ENCODE peak calls at places on chromosomes 13 and 19, in seven cellular contexts. G is SK-N-SH, W is K562, L is H1, O is HepG2, Y is NT2/D1, F is HCT116. P is an unnamed sample.

GRCh38 chr19:49718511-49718910 is 27.6 kb downstream of the CPT1C start:
- DNase-seq in G (no peak), W (no peak), L (no peak), O (no peak), Y (no peak), F (no peak), P (no peak)

GRCh38 chr13:67515895-67516294 is 285.8 kb upstream of the PCDH9 start:
- DNase-seq in G (no peak), W (no peak), L (no peak), O (no peak), Y (no peak), F (no peak), P (no peak)

GRCh38 chr13:72751220-72751619 is 23.5 kb downstream of the BORA start:
- DNase-seq in G (no peak), W (no peak), L (no peak), O (no peak), Y (no peak), F (no peak), P (no peak)

GRCh38 chr13:40445557-40445990 is 220.9 kb downstream of the FOXO1 start:
- DNase-seq in G (no peak), W (no peak), L (no peak), O (no peak), Y (no peak), F (no peak), P (peak; percentile 99)

GRCh38 chr19:33620611-33621010 is 1.1 kb upstream of the CHST8 start:
- DNase-seq in G (no peak), W (no peak), L (no peak), O (no peak), Y (no peak), F (no peak), P (no peak)

GRCh38 chr19:32020538-32020937 is 324.9 kb upstream of the ZNF507 start:
- DNase-seq in G (no peak), W (no peak), L (no peak), O (no peak), Y (no peak), F (no peak), P (no peak)

GRCh38 chr13:32726374-32727037 is 140.3 kb downstream of the PDS5B start:
- DNase-seq in G (no peak), W (no peak), L (no peak), O (no peak), Y (no peak), F (no peak), P (no peak)

GRCh38 chr13:36885901-36886300 is 34.1 kb downstream of the SMAD9 start:
- DNase-seq in G (no peak), W (no peak), L (no peak), O (no peak), Y (no peak), F (no peak), P (no peak)

GRCh38 chr13:85373322-85373721 is 425.9 kb downstream of the SLITRK6 start:
- DNase-seq in G (no peak), W (no peak), L (no peak), O (peak; percentile 16), Y (no peak), F (no peak), P (no peak)

GRCh38 chr19:18425515-18426415 is 6.6 kb downstream of the SSBP4 start:
- DNase-seq in G (no peak), W (no peak), L (no peak), O (no peak), Y (no peak), F (no peak), P (no peak)

GRCh38 chr13:108276060-108276459 is 6.5 kb downstream of the TNFSF13B start:
- DNase-seq in G (no peak), W (no peak), L (no peak), O (no peak), Y (no peak), F (no peak), P (no peak)

GRCh38 chr19:40601061-40601973 is at the start of gene LTBP4:
- DNase-seq in G (peak; percentile 74), W (peak; percentile 76), L (no peak), O (no peak), Y (no peak), F (no peak), P (no peak)

GRCh38 chr13:37481005-37481857 is 117.3 kb downstream of the POSTN start:
- DNase-seq in G (no peak), W (no peak), L (no peak), O (no peak), Y (no peak), F (no peak), P (no peak)

GRCh38 chr19:11338164-11338563 is 1.3 kb downstream of the RAB3D start:
- DNase-seq in G (peak; percentile 19), W (no peak), L (no peak), O (no peak), Y (no peak), F (no peak), P (no peak)

GRCh38 chr13:107370036-107370785 is 802.3 kb upstream of the ARGLU1 start:
- DNase-seq in G (no peak), W (no peak), L (no peak), O (no peak), Y (no peak), F (no peak), P (no peak)

GRCh38 chr19:55305491-55305890 is 19.6 kb downstream of the TMEM150B start:
- DNase-seq in G (peak; percentile 84), W (peak; percentile 80), L (no peak), O (no peak), Y (no peak), F (no peak), P (no peak)

GRCh38 chr13:87999791-88000190 is 328.6 kb downstream of the SLITRK5 start:
- DNase-seq in G (no peak), W (no peak), L (no peak), O (no peak), Y (no peak), F (no peak), P (no peak)

GRCh38 chr13:27117947-27118346 is 53.7 kb downstream of the USP12 start:
- DNase-seq in G (no peak), W (no peak), L (no peak), O (no peak), Y (no peak), F (no peak), P (no peak)

DNA sequence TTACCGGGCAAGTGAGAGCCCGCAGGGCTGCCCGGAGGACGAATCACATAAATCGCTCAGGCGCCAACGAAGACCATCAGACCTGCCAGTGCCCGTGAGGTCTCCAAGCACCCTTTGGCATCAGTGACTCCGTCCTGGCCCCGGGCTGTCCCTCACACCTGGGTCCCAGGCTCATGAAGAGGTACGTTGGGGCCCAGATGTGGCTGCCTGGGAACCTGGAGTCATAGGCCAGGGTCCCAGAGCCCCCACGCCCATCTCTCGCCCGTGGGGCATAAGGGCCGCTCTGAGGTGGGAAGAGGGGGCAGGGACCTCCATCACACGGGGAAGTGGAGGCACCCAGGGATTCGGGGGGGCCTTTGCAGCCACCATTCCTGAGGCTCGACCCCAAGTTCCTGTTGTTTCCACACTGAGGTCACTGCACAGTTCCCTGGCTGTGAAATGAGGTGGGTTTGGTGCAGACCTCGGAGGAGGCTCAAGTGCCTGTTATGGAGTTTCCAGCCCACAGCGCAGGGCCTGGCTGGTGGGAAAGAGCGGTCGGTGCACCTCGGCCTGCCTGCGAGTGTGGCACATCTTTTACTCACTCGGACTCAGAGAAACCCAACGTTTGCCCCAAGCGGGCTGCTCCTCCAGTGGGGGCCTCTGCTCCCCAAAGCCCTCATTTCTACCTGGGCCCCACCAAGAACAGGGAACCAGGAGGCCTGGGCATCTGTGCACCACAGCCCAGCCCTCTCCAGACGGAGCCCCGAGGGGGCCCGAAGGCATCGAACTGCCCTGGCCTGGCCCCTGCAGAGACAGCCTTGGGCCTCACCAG is 35.9 kb upstream of the C13orf46 start:
- DNase-seq in G (no peak), W (no peak), L (no peak), O (no peak), Y (no peak), F (no peak), P (no peak)
- TF ChIP-seq YY1 in G (no peak), W (no peak), L (no peak), O (no peak), Y (no peak), F (no peak), P (no peak)

GRCh38 chr13:46831588-46832194 is 34.7 kb upstream of the ESD start:
- DNase-seq in G (peak; percentile 33), W (peak; percentile 28), L (no peak), O (peak; percentile 22), Y (peak; percentile 25), F (peak; percentile 51), P (no peak)
- TF ChIP-seq YY1 in G (no peak), W (no peak), L (no peak), O (no peak), Y (no peak), F (no peak), P (no peak)

GRCh38 chr13:61110804-61111203 is 304.8 kb downstream of the PCDH20 start:
- DNase-seq in G (peak; percentile 20), W (no peak), L (no peak), O (no peak), Y (no peak), F (no peak), P (no peak)
- TF ChIP-seq YY1 in G (no peak), W (no peak), L (no peak), O (no peak), Y (no peak), F (no peak), P (no peak)

DNA sequence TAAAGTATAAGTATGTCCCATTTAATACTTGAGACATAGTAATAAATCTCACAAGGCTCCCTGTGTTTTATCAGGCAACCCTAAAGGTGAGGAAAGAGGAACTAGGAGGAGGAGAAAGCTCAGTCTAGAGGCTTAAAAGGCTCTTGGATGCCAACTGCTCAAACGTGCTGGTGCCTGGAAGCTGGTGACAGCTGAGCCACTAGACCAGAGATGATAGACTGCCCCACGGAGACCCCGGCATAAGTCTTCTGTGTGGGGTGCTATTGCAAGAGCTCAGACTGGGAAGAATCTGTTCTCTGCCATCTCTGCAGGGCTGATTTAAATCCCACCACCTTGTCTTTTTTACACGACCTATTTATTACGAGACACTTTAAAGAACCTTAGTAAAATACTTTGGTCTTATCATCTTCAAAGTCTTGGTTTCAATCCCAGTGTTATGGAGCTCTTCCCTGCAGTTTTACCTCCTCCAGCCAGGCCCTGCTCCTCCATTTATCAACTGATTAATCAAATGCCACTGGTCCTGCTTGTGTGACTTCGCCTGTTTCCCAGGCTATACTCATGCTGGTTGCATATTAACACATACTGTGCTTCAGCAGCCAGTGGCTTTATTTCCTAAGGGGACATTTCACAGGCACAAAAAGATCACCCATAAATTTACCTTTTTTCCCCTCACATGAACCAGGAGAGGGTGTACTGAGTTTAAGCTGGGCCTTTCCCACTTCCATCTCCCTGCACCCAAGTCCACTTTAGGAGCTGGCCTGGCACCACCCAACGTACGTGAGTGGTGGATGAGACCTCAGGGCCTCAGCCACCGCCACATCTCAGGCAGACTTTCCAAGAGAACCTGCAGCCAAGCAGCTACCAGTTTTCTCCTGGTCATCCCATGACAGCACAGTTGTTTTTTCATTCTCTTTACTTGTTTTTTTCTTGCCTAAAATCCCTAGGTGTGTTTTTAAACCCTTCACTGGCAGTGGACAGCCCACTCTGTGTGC is 7.8 kb upstream of the ATP12A start:
- DNase-seq in G (no peak), W (no peak), L (no peak), O (no peak), Y (no peak), F (no peak), P (no peak)
- TF ChIP-seq YY1 in G (no peak), W (no peak), L (no peak), O (no peak), Y (no peak), F (no peak), P (no peak)

P was measured in GM12878.